ENCODE peak calls at places on chromosomes 12 and 14, in nine cellular contexts. Z, D, E, I, W, H, N, G and Y are unnamed samples.

GRCh38 chr14:56976211-56976610 is 165.9 kb upstream of the OTX2 start:
- DNase-seq in Z (no peak), D (no peak), E (no peak), I (no peak), W (no peak), H (no peak), N (no peak), G (no peak), Y (no peak)

GRCh38 chr12:2961705-2962104 is 2.5 kb downstream of the TEAD4 start:
- DNase-seq in Z (no peak), D (no peak), E (no peak), I (no peak), W (no peak), H (no peak), N (no peak), G (no peak), Y (no peak)

GRCh38 chr14:68164723-68165122 is 345.1 kb downstream of the RAD51B start:
- DNase-seq in Z (no peak), D (no peak), E (no peak), I (no peak), W (no peak), H (no peak), N (no peak), G (no peak), Y (no peak)

GRCh38 chr14:72616294-72616693 is 277.6 kb downstream of the DPF3 start:
- DNase-seq in Z (no peak), D (no peak), E (no peak), I (no peak), W (no peak), H (no peak), N (peak), G (no peak), Y (no peak)

GRCh38 chr14:45185110-45185814 is 49.5 kb downstream of the FANCM start:
- DNase-seq in Z (no peak), D (no peak), E (no peak), I (no peak), W (no peak), H (no peak), N (no peak), G (no peak), Y (no peak)

GRCh38 chr12:91959220-91959619 is 186.4 kb downstream of the BTG1 start:
- DNase-seq in Z (no peak), D (no peak), E (no peak), I (no peak), W (no peak), H (no peak), N (no peak), G (no peak), Y (no peak)

GRCh38 chr12:51832708-51833107 is 15.8 kb downstream of the FIGNL2 start:
- DNase-seq in Z (no peak), D (peak), E (no peak), I (peak), W (no peak), H (no peak), N (no peak), G (no peak), Y (no peak)

GRCh38 chr14:89391123-89391522 is 25.9 kb downstream of the FOXN3 start:
- DNase-seq in Z (no peak), D (no peak), E (no peak), I (no peak), W (no peak), H (no peak), N (no peak), G (no peak), Y (no peak)

GRCh38 chr12:48773686-48774085 is 15.2 kb downstream of the ADCY6 start:
- DNase-seq in Z (no peak), D (no peak), E (no peak), I (no peak), W (no peak), H (no peak), N (no peak), G (no peak), Y (no peak)